ENCODE peak calls at places on chromosome 14, in seven cellular contexts. S is uterus, T is HCT116, O is gastrocnemius medialis, H is IMR-90, B is stomach, X is esophagus squamous epithelium. L is an unnamed sample. For H3K4me1, the result is how much of the 10 kb centered on the place peaks cover.

GRCh38 chr14:78721756-78722455 is 551.7 kb downstream of the NRXN3 start:
- DNase-seq in S (no peak), T (no peak), O (no peak), H (no peak), B (no peak), X (no peak), L (no peak)

GRCh38 chr14:89004195-89004594 is 179.7 kb downstream of the TTC8 start:
- DNase-seq in S (no peak), T (no peak), O (no peak), H (peak), B (no peak), X (no peak), L (no peak)

GRCh38 chr14:80264698-80265097 is 53.4 kb upstream of the DIO2 start:
- DNase-seq in S (no peak), T (no peak), O (no peak), H (no peak), B (no peak), X (no peak), L (no peak)

GRCh38 chr14:72781476-72782181 is 112.3 kb downstream of the DPF3 start:
- DNase-seq in S (no peak), T (no peak), O (no peak), H (peak), B (no peak), X (no peak), L (no peak)

GRCh38 chr14:93708311-93708734 is 80.0 kb downstream of the PRIMA1 start:
- DNase-seq in S (no peak), T (no peak), O (no peak), H (no peak), B (no peak), X (no peak), L (no peak)

GRCh38 chr14:80930836-80931389 is 10.6 kb downstream of the CEP128 start:
- DNase-seq in S (no peak), T (no peak), O (no peak), H (peak), B (no peak), X (no peak), L (no peak)

GRCh38 chr14:98242903-98243302 is 1029.1 kb downstream of the BCL11B start:
- DNase-seq in S (no peak), T (no peak), O (no peak), H (no peak), B (no peak), X (no peak), L (no peak)

GRCh38 chr14:63564318-63564717 is 21.1 kb upstream of the PPP2R5E start:
- DNase-seq in S (no peak), T (no peak), O (peak), H (no peak), B (no peak), X (no peak), L (no peak)

GRCh38 chr14:98008381-98009113 is 1211.4 kb downstream of the VRK1 start:
- DNase-seq in S (no peak), T (no peak), O (no peak), H (no peak), B (no peak), X (no peak), L (no peak)

GRCh38 chr14:63492391-63492790 is 50.8 kb downstream of the PPP2R5E start:
- DNase-seq in S (no peak), T (no peak), O (no peak), H (peak), B (no peak), X (no peak), L (no peak)

GRCh38 chr14:63710497-63710896 is 17.4 kb downstream of the SGPP1 start:
- DNase-seq in S (no peak), T (no peak), O (no peak), H (peak), B (no peak), X (no peak), L (no peak)

GRCh38 chr14:94376108-94376975 is 12.1 kb downstream of the SERPINA1 start:
- DNase-seq in S (no peak), T (no peak), O (no peak), H (no peak), B (no peak), X (no peak), L (no peak)

GRCh38 chr14:52115286-52115685 is 46.4 kb upstream of the NID2 start:
- DNase-seq in S (no peak), T (no peak), O (no peak), H (no peak), B (no peak), X (no peak), L (no peak)

GRCh38 chr14:23539209-23539866 is 12.2 kb downstream of the ZFHX2 start:
- DNase-seq in S (no peak), T (peak), O (no peak), H (peak), B (no peak), X (no peak), L (no peak)

GRCh38 chr14:101097109-101097793 is 193.7 kb upstream of the RTL1 start:
- DNase-seq in S (no peak), T (no peak), O (no peak), H (no peak), B (no peak), X (no peak), L (no peak)

GRCh38 chr14:105841022-105842009 is 314.9 kb downstream of the TMEM121 start:
- DNase-seq in S (no peak), T (no peak), O (no peak), H (no peak), B (no peak), X (no peak), L (no peak)

GRCh38 chr14:102493585-102493984 is 16.0 kb downstream of the ANKRD9 start:
- DNase-seq in S (no peak), T (no peak), O (no peak), H (no peak), B (no peak), X (no peak), L (no peak)

GRCh38 chr14:100440207-100440631 is 117.1 kb downstream of the SLC25A47 start:
- DNase-seq in S (peak), T (no peak), O (peak), H (peak), B (peak), X (no peak), L (peak)

GRCh38 chr14:50045837-50046236 is 70.5 kb downstream of the VCPKMT start:
- DNase-seq in S (no peak), T (no peak), O (no peak), H (no peak), B (no peak), X (no peak), L (no peak)

GRCh38 chr14:36227802-36228201 is 51.3 kb upstream of the PTCSC3 start:
- DNase-seq in S (no peak), T (no peak), O (no peak), H (peak), B (peak), X (no peak), L (no peak)

GRCh38 chr14:69013943-69014782 is 35.1 kb upstream of the ACTN1 start:
- DNase-seq in S (no peak), T (no peak), O (peak), H (peak), B (peak), X (no peak), L (peak)

GRCh38 chr14:100610511-100611217 is 23.4 kb upstream of the BEGAIN start:
- DNase-seq in S (no peak), T (no peak), O (no peak), H (peak), B (no peak), X (no peak), L (no peak)

GRCh38 chr14:26125039-26125438 is 472.8 kb downstream of the NOVA1 start:
- DNase-seq in S (no peak), T (no peak), O (no peak), H (no peak), B (no peak), X (no peak), L (no peak)

GRCh38 chr14:93936245-93936644 is 9.1 kb downstream of the FAM181A start:
- DNase-seq in S (no peak), T (no peak), O (no peak), H (no peak), B (no peak), X (no peak), L (no peak)

GRCh38 chr14:87952307-87953094 is 40.5 kb downstream of the GALC start:
- DNase-seq in S (no peak), T (no peak), O (no peak), H (no peak), B (no peak), X (no peak), L (no peak)

GRCh38 chr14:89406941-89407340 is 10.1 kb downstream of the FOXN3 start:
- DNase-seq in S (no peak), T (no peak), O (no peak), H (no peak), B (no peak), X (no peak), L (no peak)

GRCh38 chr14:102170061-102170460 is 30.4 kb downstream of the WDR20 start:
- DNase-seq in S (no peak), T (no peak), O (no peak), H (no peak), B (no peak), X (no peak), L (no peak)

GRCh38 chr14:29927596-29928341 is at the start of gene PRKD1:
- DNase-seq in S (peak), T (no peak), O (peak), H (peak), B (peak), X (no peak), L (peak)

GRCh38 chr14:102223682-102224081 is 81.3 kb downstream of the MOK start:
- DNase-seq in S (no peak), T (no peak), O (no peak), H (no peak), B (no peak), X (no peak), L (no peak)

GRCh38 chr14:100470523-100470897 is 116.7 kb downstream of the BEGAIN start:
- DNase-seq in S (no peak), T (no peak), O (no peak), H (no peak), B (no peak), X (no peak), L (no peak)

GRCh38 chr14:101181717-101182313 is 278.3 kb upstream of the RTL1 start:
- DNase-seq in S (no peak), T (no peak), O (no peak), H (no peak), B (no peak), X (no peak), L (peak)

GRCh38 chr14:68733086-68733621 is 59.7 kb downstream of the ZFP36L1 start:
- DNase-seq in S (no peak), T (no peak), O (peak), H (no peak), B (no peak), X (no peak), L (peak)

GRCh38 chr14:35355981-35356839 is 48.3 kb downstream of the NFKBIA start:
- DNase-seq in S (no peak), T (peak), O (no peak), H (peak), B (no peak), X (no peak), L (no peak)

GRCh38 chr14:70640938-70641547 is 673 bp upstream of the TTC9 start:
- DNase-seq in S (peak), T (no peak), O (peak), H (peak), B (peak), X (no peak), L (peak)

GRCh38 chr14:70638416-70638815 is 3.3 kb upstream of the TTC9 start:
- DNase-seq in S (no peak), T (no peak), O (no peak), H (no peak), B (no peak), X (no peak), L (no peak)

GRCh38 chr14:70642313-70643235 is 858 bp downstream of the TTC9 start:
- DNase-seq in S (no peak), T (no peak), O (no peak), H (no peak), B (no peak), X (no peak), L (no peak)

GRCh38 chr14:70644016-70644415 is 2.3 kb downstream of the TTC9 start:
- DNase-seq in S (no peak), T (no peak), O (no peak), H (no peak), B (no peak), X (no peak), L (no peak)

GRCh38 chr14:70641548-70642312 is at the start of gene TTC9:
- DNase-seq in S (no peak), T (no peak), O (peak), H (no peak), B (peak), X (no peak), L (no peak)
- H3K4me1 ChIP-seq in S (under half), T (under half), O (under half), H (under half), B (under half), X (under half), L (under half)

GRCh38 chr14:75520852-75521251 is 1.4 kb upstream of the BATF start:
- DNase-seq in S (no peak), T (no peak), O (no peak), H (no peak), B (no peak), X (no peak), L (no peak)

GRCh38 chr14:75519826-75520692 is 2.2 kb upstream of the BATF start:
- DNase-seq in S (no peak), T (no peak), O (no peak), H (peak), B (no peak), X (no peak), L (no peak)

GRCh38 chr14:75521415-75522199 is 662 bp upstream of the BATF start:
- DNase-seq in S (no peak), T (no peak), O (no peak), H (no peak), B (no peak), X (no peak), L (no peak)

GRCh38 chr14:75519394-75519793 is 2.9 kb upstream of the BATF start:
- DNase-seq in S (no peak), T (no peak), O (no peak), H (no peak), B (no peak), X (no peak), L (no peak)

DNA sequence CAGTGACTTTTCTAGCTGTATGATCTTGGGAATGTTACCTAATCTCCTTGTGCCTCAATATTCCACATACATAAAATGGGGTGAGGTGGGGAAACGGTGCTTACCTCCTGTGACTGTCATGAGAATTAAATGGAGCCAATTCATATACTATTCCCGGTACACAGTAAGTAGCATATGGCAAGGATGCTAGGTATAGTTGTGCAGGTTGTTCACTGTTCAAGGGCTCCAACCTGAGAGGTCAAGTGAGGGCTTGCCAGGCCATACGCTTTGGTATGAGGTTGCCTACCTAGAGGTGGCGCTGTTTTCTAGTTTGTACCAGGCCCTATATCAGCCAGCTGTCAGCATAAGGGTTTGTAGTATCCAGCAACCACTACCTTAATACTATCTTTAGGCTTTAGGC is 3.6 kb upstream of the BATF start:
- DNase-seq in S (no peak), T (peak), O (peak), H (no peak), B (no peak), X (no peak), L (no peak)
- TF ChIP-seq POLR2A in S (no peak), T (no peak), O (no peak), H (no peak), B (no peak), X (no peak), L (no peak)

GRCh38 chr14:61435563-61436337 is 114.4 kb downstream of the PRKCH start:
- DNase-seq in S (no peak), T (no peak), O (no peak), H (no peak), B (no peak), X (no peak), L (no peak)

GRCh38 chr14:61433822-61434221 is 112.4 kb downstream of the PRKCH start:
- DNase-seq in S (no peak), T (no peak), O (no peak), H (no peak), B (no peak), X (no peak), L (no peak)

GRCh38 chr14:61430066-61430757 is 108.8 kb downstream of the PRKCH start:
- DNase-seq in S (no peak), T (no peak), O (no peak), H (no peak), B (no peak), X (no peak), L (no peak)

GRCh38 chr14:61434315-61434714 is 112.9 kb downstream of the PRKCH start:
- DNase-seq in S (no peak), T (no peak), O (no peak), H (peak), B (no peak), X (no peak), L (no peak)

DNA sequence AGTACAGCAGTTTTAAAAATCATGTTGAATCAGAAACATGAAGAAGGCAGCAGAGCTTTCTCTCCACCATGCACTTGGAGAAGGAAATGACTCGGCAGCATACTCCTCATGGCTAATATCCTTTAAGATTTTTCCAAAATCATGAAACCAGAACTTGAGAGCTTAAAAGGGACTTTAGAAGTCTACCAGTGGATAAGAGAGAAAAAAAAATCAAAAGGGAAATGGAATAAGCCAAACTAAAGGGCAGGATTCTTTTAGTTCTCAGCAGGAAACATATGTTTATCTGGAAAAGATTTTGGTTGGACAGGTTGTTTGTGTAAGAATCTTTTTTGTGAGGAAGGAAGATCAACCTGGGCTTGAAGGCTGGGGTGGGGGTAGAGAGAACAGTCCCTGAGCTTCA is 111.8 kb downstream of the PRKCH start:
- DNase-seq in S (no peak), T (no peak), O (no peak), H (peak), B (no peak), X (no peak), L (no peak)
- H3K4me1 ChIP-seq in S (under half), T (under half), O (under half), H (under half), B (under half), X (under half), L (under half)

GRCh38 chr14:31864937-31865855 is 211.9 kb upstream of the ARHGAP5 start:
- DNase-seq in S (no peak), T (no peak), O (no peak), H (no peak), B (no peak), X (no peak), L (no peak)
- TF ChIP-seq POLR2A in S (no peak), T (no peak), O (no peak), H (no peak), B (no peak), X (no peak), L (no peak)

DNA sequence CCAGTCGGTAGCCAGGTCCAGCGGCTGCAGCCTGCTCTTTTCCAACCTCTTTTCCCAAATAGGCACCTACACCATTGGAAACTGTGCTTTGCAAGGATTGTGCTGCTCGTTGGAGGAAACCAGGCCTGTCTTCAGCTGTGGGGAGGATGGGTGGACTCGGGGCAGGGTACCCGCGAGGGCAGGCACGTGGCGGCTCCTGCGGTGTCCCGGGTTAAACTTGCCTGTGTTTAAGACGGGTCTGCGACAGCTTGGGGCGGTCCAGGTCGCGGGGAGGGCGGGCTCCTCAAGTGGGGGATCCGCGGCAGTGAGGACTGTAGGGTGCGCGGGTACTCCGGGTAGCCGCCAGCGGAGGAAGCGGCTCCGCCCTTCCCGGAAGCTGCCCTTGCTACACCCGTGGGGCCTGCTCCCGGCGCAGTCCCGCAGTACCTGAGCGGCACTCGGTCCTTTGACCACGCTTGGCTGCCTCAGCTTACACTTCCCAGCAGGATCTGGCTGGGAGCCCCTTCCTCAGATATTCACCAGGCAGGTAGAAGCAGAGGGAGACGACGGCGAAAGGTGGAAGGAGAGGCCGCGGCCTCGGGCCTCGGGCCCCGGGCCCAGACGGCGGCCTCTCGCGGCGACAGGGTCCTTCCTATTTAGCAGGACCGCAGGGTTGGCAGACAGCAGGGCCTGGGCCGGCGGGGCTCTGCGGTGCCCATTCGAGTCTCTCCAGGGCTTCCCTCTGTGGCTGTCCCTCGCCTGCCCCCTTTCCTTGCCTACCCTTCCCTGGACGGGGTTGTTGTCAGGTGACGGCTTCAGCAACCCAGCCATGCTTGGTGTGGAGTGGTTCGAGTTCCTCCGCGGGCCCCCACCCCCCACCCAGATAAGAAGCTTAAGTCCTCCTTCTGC is 2.9 kb downstream of the TTC6 start:
- DNase-seq in S (no peak), T (no peak), O (no peak), H (no peak), B (peak), X (no peak), L (no peak)
- H3K4me1 ChIP-seq in S (under half), T (under half), O (under half), H (under half), B (half or more), X (under half), L (under half)

DNA sequence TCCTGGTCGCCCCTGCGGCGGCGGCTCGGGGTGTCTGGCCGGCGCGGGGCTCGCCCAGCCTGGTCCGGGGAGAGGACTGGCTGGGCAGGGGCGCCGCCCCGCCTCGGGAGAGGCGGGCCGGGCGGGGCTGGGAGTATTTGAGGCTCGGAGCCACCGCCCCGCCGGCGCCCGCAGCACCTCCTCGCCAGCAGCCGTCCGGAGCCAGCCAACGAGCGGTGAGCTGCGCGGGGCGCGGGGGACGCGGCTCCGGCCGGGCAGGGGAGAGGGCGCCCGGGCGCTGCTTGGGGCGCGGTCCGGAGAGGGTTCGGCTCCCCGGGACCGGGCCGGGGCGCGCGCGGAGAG is at the start of gene LGALS3:
- DNase-seq in S (peak), T (no peak), O (peak), H (peak), B (peak), X (no peak), L (peak)
- TF ChIP-seq POLR2A in S (peak), T (peak), O (peak), H (peak), B (no peak), X (no peak), L (no peak)

GRCh38 chr14:61875483-61875882 is 113.3 kb downstream of the SNAPC1 start:
- DNase-seq in S (no peak), T (no peak), O (no peak), H (no peak), B (no peak), X (no peak), L (no peak)
- H3K4me1 ChIP-seq in S (under half), T (under half), O (under half), H (under half), B (under half), X (under half), L (under half)

GRCh38 chr14:103562385-103563088 is at the start of the genes BAG5 and COA8:
- DNase-seq in S (peak), T (peak), O (peak), H (peak), B (peak), X (no peak), L (peak)
- TF ChIP-seq POLR2A in S (peak), T (peak), O (peak), H (peak), B (no peak), X (peak), L (peak)

GRCh38 chr14:61557854-61558253 is 137.5 kb upstream of the HIF1A start:
- DNase-seq in S (no peak), T (no peak), O (no peak), H (no peak), B (no peak), X (no peak), L (no peak)
- H3K4me1 ChIP-seq in S (under half), T (half or more), O (under half), H (half or more), B (half or more), X (under half), L (under half)